ENCODE peak calls at places on chromosomes 2 and 18, in four cellular contexts. J, G, W and H are unnamed samples.

GRCh38 chr18:24014062-24014985 is at the start of gene TTC39C:
- DNase-seq in J (no peak), G (no peak), W (peak), H (peak)

GRCh38 chr2:120820263-120820884 is 84.7 kb downstream of the GLI2 start:
- DNase-seq in J (no peak), G (no peak), W (no peak), H (no peak)

GRCh38 chr2:180540761-180541160 is 439.6 kb upstream of the UBE2E3 start:
- DNase-seq in J (no peak), G (no peak), W (no peak), H (no peak)

GRCh38 chr2:37829202-37829601 is 95.9 kb upstream of the RMDN2 start:
- DNase-seq in J (no peak), G (no peak), W (no peak), H (no peak)

GRCh38 chr18:2846241-2846637 is 567 bp upstream of the EMILIN2 start:
- DNase-seq in J (no peak), G (no peak), W (peak), H (peak)

GRCh38 chr2:99067871-99068270 is 73.6 kb upstream of the C2orf15 start:
- DNase-seq in J (no peak), G (no peak), W (no peak), H (no peak)

GRCh38 chr2:216692636-216693413 is 2.5 kb downstream of the IGFBP5 start:
- DNase-seq in J (no peak), G (no peak), W (no peak), H (peak)

GRCh38 chr2:11647834-11648600 is 22.0 kb downstream of the NTSR2 start:
- DNase-seq in J (no peak), G (no peak), W (no peak), H (no peak)

GRCh38 chr2:127208313-127208712 is 11.8 kb downstream of the CYP27C1 start:
- DNase-seq in J (no peak), G (no peak), W (no peak), H (no peak)

GRCh38 chr2:200288670-200289429 is 17.6 kb upstream of the SPATS2L start:
- DNase-seq in J (no peak), G (no peak), W (no peak), H (no peak)

GRCh38 chr2:109217362-109218086 is 88.5 kb downstream of the SH3RF3 start:
- DNase-seq in J (no peak), G (no peak), W (no peak), H (no peak)

GRCh38 chr2:70962211-70962884 is 16.1 kb upstream of the ANKRD53 start:
- DNase-seq in J (no peak), G (no peak), W (no peak), H (no peak)

GRCh38 chr2:4528773-4529172 is 825.4 kb downstream of the DCDC2C start:
- DNase-seq in J (no peak), G (no peak), W (no peak), H (no peak)

GRCh38 chr2:143161982-143162837 is 33.0 kb downstream of the ARHGAP15 start:
- DNase-seq in J (no peak), G (peak), W (no peak), H (no peak)

GRCh38 chr2:33497177-33497787 is 20.8 kb downstream of the RASGRP3 start:
- DNase-seq in J (peak), G (no peak), W (no peak), H (no peak)

GRCh38 chr18:76064998-76065397 is 430.0 kb downstream of the ZNF516 start:
- DNase-seq in J (no peak), G (no peak), W (no peak), H (no peak)

GRCh38 chr18:27695509-27695908 is 481.4 kb downstream of the CDH2 start:
- DNase-seq in J (no peak), G (no peak), W (no peak), H (no peak)

GRCh38 chr2:128374001-128374710 is 55.5 kb upstream of the HS6ST1 start:
- DNase-seq in J (no peak), G (peak), W (no peak), H (no peak)

GRCh38 chr2:22153974-22154373 is 1030.2 kb downstream of the TDRD15 start:
- DNase-seq in J (no peak), G (no peak), W (no peak), H (no peak)

GRCh38 chr18:44758821-44759624 is 78.3 kb downstream of the SETBP1 start:
- DNase-seq in J (peak), G (no peak), W (peak), H (peak)

GRCh38 chr18:28594034-28594433 is 417.1 kb upstream of the CDH2 start:
- DNase-seq in J (no peak), G (no peak), W (no peak), H (no peak)

GRCh38 chr2:39379643-39380524 is 57.2 kb downstream of the MAP4K3 start:
- DNase-seq in J (peak), G (peak), W (no peak), H (no peak)

GRCh38 chr2:46298522-46299351 is 1.5 kb downstream of the EPAS1 start:
- DNase-seq in J (no peak), G (no peak), W (peak), H (peak)

GRCh38 chr2:160246356-160246755 is 46.3 kb upstream of the ITGB6 start:
- DNase-seq in J (no peak), G (no peak), W (no peak), H (no peak)

GRCh38 chr18:58378980-58379379 is 249.9 kb downstream of the ALPK2 start:
- DNase-seq in J (no peak), G (no peak), W (no peak), H (no peak)

GRCh38 chr2:113285816-113286215 is 7.1 kb upstream of the PAX8 start:
- DNase-seq in J (no peak), G (no peak), W (no peak), H (no peak)

GRCh38 chr18:54479365-54479764 is 111.7 kb upstream of the DYNAP start:
- DNase-seq in J (no peak), G (no peak), W (no peak), H (no peak)

GRCh38 chr2:108586116-108586515 is 51.8 kb downstream of the LIMS1 start:
- DNase-seq in J (no peak), G (no peak), W (no peak), H (no peak)

GRCh38 chr2:41483221-41483620 is 564.6 kb upstream of the PKDCC start:
- DNase-seq in J (no peak), G (no peak), W (no peak), H (no peak)

GRCh38 chr2:102235491-102235890 is 48.7 kb downstream of the IL1RL2 start:
- DNase-seq in J (no peak), G (peak), W (no peak), H (no peak)

GRCh38 chr2:218383892-218384519 is 1.9 kb downstream of the SLC11A1 start:
- DNase-seq in J (no peak), G (no peak), W (no peak), H (no peak)

GRCh38 chr2:160906878-160907277 is 253.3 kb upstream of the TANK start:
- DNase-seq in J (no peak), G (no peak), W (no peak), H (no peak)

GRCh38 chr2:235235977-235236767 is 257.7 kb upstream of the AGAP1 start:
- DNase-seq in J (no peak), G (no peak), W (no peak), H (no peak)

GRCh38 chr2:128808462-128809255 is 490.0 kb upstream of the HS6ST1 start:
- DNase-seq in J (no peak), G (no peak), W (no peak), H (no peak)

GRCh38 chr2:45497355-45497754 is 113.7 kb downstream of the SRBD1 start:
- DNase-seq in J (peak), G (no peak), W (peak), H (peak)

GRCh38 chr2:205865794-205866490 is 183.6 kb downstream of the NRP2 start:
- DNase-seq in J (no peak), G (no peak), W (no peak), H (no peak)

GRCh38 chr2:65722028-65722427 is 289.6 kb upstream of the SPRED2 start:
- DNase-seq in J (no peak), G (no peak), W (no peak), H (no peak)

GRCh38 chr2:146457221-146457620 is 1387.6 kb upstream of the ACVR2A start:
- DNase-seq in J (no peak), G (no peak), W (no peak), H (no peak)

GRCh38 chr2:55371387-55371786 is 48.3 kb downstream of the CCDC88A start:
- DNase-seq in J (no peak), G (no peak), W (no peak), H (no peak)

GRCh38 chr2:203869207-203869606 is 1.6 kb downstream of the CTLA4 start:
- DNase-seq in J (no peak), G (no peak), W (no peak), H (no peak)

GRCh38 chr2:112141623-112142001 is 3.4 kb downstream of the FBLN7 start:
- DNase-seq in J (no peak), G (no peak), W (no peak), H (no peak)
- TF ChIP-seq POLR2AphosphoS5 in J (no peak), G (no peak), W (no peak), H (no peak)

DNA sequence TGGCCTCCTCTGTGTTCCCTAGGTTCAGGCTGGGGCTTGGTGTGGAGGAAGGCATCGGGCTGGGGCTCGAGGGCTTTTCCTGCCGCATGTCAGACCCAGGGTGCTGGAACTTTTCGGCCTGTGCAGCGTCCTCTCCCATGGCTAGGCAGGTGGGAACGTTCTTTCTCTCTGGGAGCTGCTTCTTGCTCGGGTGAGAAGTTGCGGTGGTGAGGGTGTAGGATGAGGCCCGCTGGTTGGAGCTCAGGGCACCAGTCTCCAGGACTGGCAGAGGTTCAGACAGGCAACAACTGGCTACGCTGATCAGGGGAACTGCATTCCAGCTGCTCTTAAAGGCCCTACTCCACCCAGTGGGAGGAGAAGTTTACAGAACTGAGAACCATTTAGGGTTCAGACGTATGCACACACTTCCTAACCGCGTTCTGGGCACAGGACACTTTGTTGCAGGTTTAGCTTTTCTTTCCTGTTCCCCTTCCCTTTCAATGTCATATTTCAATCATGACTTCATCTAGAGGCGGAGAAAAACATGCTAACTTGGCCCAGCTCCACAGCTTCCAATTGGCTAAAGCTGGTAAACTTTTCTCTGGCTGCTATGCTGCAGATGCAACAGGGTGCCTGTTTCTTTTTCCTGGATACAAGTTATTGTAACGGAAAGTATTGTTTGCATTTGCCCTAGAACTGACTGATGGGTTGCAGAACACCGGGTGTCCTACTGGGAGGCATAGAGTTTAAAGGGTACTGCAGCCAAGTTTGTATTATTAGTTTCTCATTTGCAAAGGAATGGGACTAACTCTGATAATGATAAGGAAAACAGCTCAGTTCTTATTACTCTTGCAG is at the start of gene CAVIN2:
- DNase-seq in J (peak), G (peak), W (no peak), H (no peak)
- TF ChIP-seq POLR2A in J (no peak), G (peak), W (no peak), H (no peak)

GRCh38 chr2:19653336-19653908 is 248.4 kb downstream of the TTC32 start:
- DNase-seq in J (no peak), G (no peak), W (no peak), H (no peak)
- TF ChIP-seq TAF1 in J (no peak), G (no peak), W (no peak), H (no peak)

GRCh38 chr2:105442056-105442455 is 43.2 kb upstream of the FHL2 start:
- DNase-seq in J (no peak), G (no peak), W (no peak), H (no peak)

GRCh38 chr2:105442721-105443120 is 43.9 kb upstream of the FHL2 start:
- DNase-seq in J (no peak), G (no peak), W (no peak), H (no peak)

GRCh38 chr2:105445498-105445897 is 46.6 kb upstream of the FHL2 start:
- DNase-seq in J (no peak), G (no peak), W (no peak), H (no peak)

GRCh38 chr2:105447476-105447875 is 48.6 kb upstream of the FHL2 start:
- DNase-seq in J (no peak), G (no peak), W (no peak), H (no peak)

GRCh38 chr2:105443610-105444598 is 45.1 kb upstream of the FHL2 start:
- DNase-seq in J (no peak), G (no peak), W (no peak), H (no peak)
- TF ChIP-seq POLR2AphosphoS5 in J (no peak), G (no peak), W (no peak), H (no peak)

DNA sequence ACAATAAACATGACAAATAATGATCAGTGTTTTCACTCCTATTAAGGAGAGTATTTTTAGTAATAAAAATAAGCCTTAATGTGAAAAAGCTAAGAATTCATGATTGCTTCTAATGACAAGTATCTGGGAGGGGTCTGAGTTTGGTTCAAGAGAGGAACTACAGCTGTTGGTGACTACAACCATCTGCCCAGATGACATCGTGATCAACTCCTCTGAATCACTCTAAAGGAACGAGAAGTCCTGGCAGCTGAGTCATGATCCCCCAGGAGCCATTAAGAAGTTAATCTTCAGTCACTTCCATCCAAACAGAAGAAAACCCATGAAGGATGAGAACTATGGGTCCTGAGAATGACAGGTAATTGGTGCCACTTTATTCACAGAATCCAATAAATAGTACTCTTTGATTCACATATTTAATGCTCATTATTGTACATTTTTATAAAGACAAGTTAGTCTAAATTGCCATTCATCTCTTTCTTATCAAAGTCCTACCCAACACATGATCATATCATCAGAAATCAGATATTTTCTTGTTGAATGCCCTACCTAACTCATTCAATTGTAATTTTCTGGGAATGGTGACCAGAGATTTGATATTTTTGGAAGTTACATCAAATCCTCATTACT is 6.8 kb downstream of the TFPI start:
- DNase-seq in J (no peak), G (no peak), W (no peak), H (no peak)
- TF ChIP-seq POLR2A in J (no peak), G (no peak), W (no peak), H (no peak)

GRCh38 chr2:31168291-31168690 is 30.1 kb upstream of the GALNT14 start:
- DNase-seq in J (no peak), G (no peak), W (no peak), H (no peak)
- TF ChIP-seq TAF1 in J (no peak), G (no peak), W (no peak), H (no peak)

GRCh38 chr2:23425886-23426283 is 40.9 kb downstream of the KLHL29 start:
- DNase-seq in J (no peak), G (no peak), W (no peak), H (no peak)
- TF ChIP-seq POLR2AphosphoS5 in J (no peak), G (no peak), W (no peak), H (no peak)

GRCh38 chr18:35580748-35581534 is 599 bp upstream of the GALNT1 start:
- DNase-seq in J (no peak), G (peak), W (peak), H (peak)
- TF ChIP-seq POLR2A in J (peak), G (no peak), W (peak), H (no peak)

DNA sequence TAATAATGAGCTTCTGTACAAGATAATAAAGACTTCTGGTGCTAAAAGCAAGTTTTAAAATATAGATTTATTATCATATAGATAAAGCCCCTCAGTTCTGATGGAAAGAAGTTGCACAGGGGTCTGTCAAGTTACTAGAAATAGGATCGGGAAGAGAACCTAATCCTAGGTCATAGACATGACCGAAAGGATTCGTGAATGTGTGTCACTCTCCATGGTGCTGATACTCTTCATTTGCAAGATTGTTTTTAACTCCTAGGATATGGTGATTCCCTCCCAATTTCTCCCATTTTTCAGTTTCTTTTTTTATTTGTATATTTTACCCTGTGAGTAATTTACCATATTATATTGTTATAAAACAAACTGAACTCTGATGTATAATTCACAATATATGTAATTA is 58.9 kb upstream of the CTNNA2 start:
- DNase-seq in J (no peak), G (no peak), W (no peak), H (no peak)
- TF ChIP-seq TAF1 in J (no peak), G (no peak), W (no peak), H (no peak)

GRCh38 chr2:63841254-63842022 is at the start of gene UGP2:
- DNase-seq in J (peak), G (peak), W (peak), H (peak)
- TF ChIP-seq POLR2AphosphoS5 in J (peak), G (peak), W (no peak), H (peak)